ENCODE peak calls at places on chromosomes 1 and 21, in eight cellular contexts. U is GM23338, C is NCI-H460, N is fibroblast of mammary gland, S is head of caudate nucleus, H is ovary, L is K562, Y is LoVo. J is an unnamed sample.

GRCh38 chr1:200231787-200232222 is 178.0 kb downstream of the ZNF281 start:
- DNase-seq in C (no peak), U (no peak), L (no peak), S (no peak), N (peak), H (no peak), Y (no peak), J (no peak)

GRCh38 chr1:194420706-194421105 is 1234.3 kb upstream of the B3GALT2 start:
- DNase-seq in U (no peak), C (no peak), N (no peak), H (no peak), L (no peak), S (no peak), Y (no peak), J (no peak)

GRCh38 chr1:54105080-54105479 is 47.7 kb downstream of the CDCP2 start:
- DNase-seq in C (no peak), L (no peak), N (no peak), Y (no peak), H (no peak), U (no peak), S (no peak), J (no peak)

GRCh38 chr21:33286600-33287456 is 20.7 kb downstream of the IL10RB start:
- DNase-seq in S (no peak), L (no peak), Y (peak), C (peak), H (peak), N (peak), U (no peak), J (no peak)

GRCh38 chr1:159823401-159823800 is 3.3 kb upstream of the SLAMF8 start:
- DNase-seq in N (no peak), U (no peak), H (no peak), Y (no peak), L (no peak), S (no peak), C (no peak), J (no peak)

GRCh38 chr1:183932412-183932811 is 105.1 kb downstream of the COLGALT2 start:
- DNase-seq in S (peak), H (peak), U (no peak), L (no peak), N (peak), C (no peak), Y (no peak), J (no peak)

GRCh38 chr1:55702064-55702463 is 486.9 kb upstream of the USP24 start:
- DNase-seq in U (peak), L (peak), Y (peak), N (peak), C (peak), S (no peak), H (no peak), J (peak)

GRCh38 chr1:12083766-12084165 is 20.7 kb downstream of the TNFRSF8 start:
- DNase-seq in L (no peak), Y (no peak), U (no peak), C (no peak), H (no peak), N (peak), S (no peak), J (no peak)

GRCh38 chr21:34609951-34610549 is 4.9 kb downstream of the RCAN1 start:
- DNase-seq in U (no peak), H (no peak), S (no peak), L (no peak), N (no peak), C (no peak), Y (no peak), J (no peak)